ENCODE peak calls at places on chromosome 13, in four cellular contexts. J, L, H and A are unnamed samples.

GRCh38 chr13:72808917-72809500 is 27.1 kb downstream of the PIBF1 start:
- DNase-seq in H (peak), J (no peak), L (peak), A (no peak)

GRCh38 chr13:36924001-36924400 is 4.0 kb upstream of the SMAD9 start:
- DNase-seq in L (no peak), J (no peak), H (no peak), A (no peak)

GRCh38 chr13:53405616-53406015 is 377.0 kb downstream of the OLFM4 start:
- DNase-seq in H (peak), L (no peak), J (no peak), A (peak)

GRCh38 chr13:112651750-112652511 is 37.9 kb upstream of the ATP11A start:
- DNase-seq in L (no peak), H (no peak), J (no peak), A (peak)

GRCh38 chr13:45658586-45659235 is 43.2 kb upstream of the ERICH6B start:
- DNase-seq in H (no peak), L (peak), J (no peak), A (no peak)

GRCh38 chr13:24261566-24261965 is 47.8 kb upstream of the C1QTNF9 start:
- DNase-seq in H (no peak), J (no peak), L (no peak), A (no peak)

GRCh38 chr13:28320884-28321574 is 173.9 kb downstream of the FLT1 start:
- DNase-seq in L (no peak), H (no peak), J (no peak), A (no peak)

GRCh38 chr13:38888309-38888708 is 102.3 kb downstream of the STOML3 start:
- DNase-seq in J (no peak), H (no peak), L (peak), A (no peak)

GRCh38 chr13:26037302-26037701 is 14.5 kb downstream of the SHISA2 start:
- DNase-seq in H (peak), L (peak), J (no peak), A (peak)

GRCh38 chr13:102724923-102725322 is 30.1 kb upstream of the METTL21C start:
- DNase-seq in L (peak), J (no peak), H (no peak), A (no peak)

GRCh38 chr13:79385694-79386093 is 20.4 kb downstream of the RBM26 start:
- DNase-seq in J (no peak), H (no peak), L (peak), A (no peak)

GRCh38 chr13:28654276-28654675 is 4.7 kb upstream of the POMP start:
- DNase-seq in H (no peak), J (no peak), L (no peak), A (no peak)

GRCh38 chr13:107843281-107843680 is 372.1 kb downstream of the LIG4 start:
- DNase-seq in J (no peak), H (no peak), L (no peak), A (no peak)

GRCh38 chr13:40388617-40389016 is 277.8 kb downstream of the FOXO1 start:
- DNase-seq in J (peak), H (no peak), L (no peak), A (no peak)

GRCh38 chr13:80334582-80335260 is 6.2 kb downstream of the SPRY2 start:
- DNase-seq in H (no peak), J (no peak), L (peak), A (no peak)

GRCh38 chr13:94825507-94825906 is 113.2 kb upstream of the SOX21 start:
- DNase-seq in L (no peak), J (no peak), H (peak), A (peak)

GRCh38 chr13:37488682-37489081 is 109.9 kb downstream of the POSTN start:
- DNase-seq in L (no peak), J (no peak), H (no peak), A (no peak)

GRCh38 chr13:108463365-108463764 is 166.0 kb upstream of the MYO16 start:
- DNase-seq in H (no peak), L (peak), J (no peak), A (no peak)

GRCh38 chr13:40389081-40389641 is 277.3 kb downstream of the FOXO1 start:
- DNase-seq in L (no peak), H (no peak), J (no peak), A (no peak)

GRCh38 chr13:95035311-95036109 is 265.7 kb downstream of the ABCC4 start:
- DNase-seq in H (no peak), J (no peak), L (no peak), A (no peak)

GRCh38 chr13:87376081-87376480 is 295.1 kb upstream of the SLITRK5 start:
- DNase-seq in L (peak), J (no peak), H (no peak), A (no peak)

GRCh38 chr13:33150146-33150545 is 133.9 kb downstream of the KL start:
- DNase-seq in L (peak), H (no peak), J (no peak), A (no peak)

GRCh38 chr13:34076943-34077703 is 259.2 kb downstream of the RFC3 start:
- DNase-seq in J (no peak), H (peak), L (peak), A (no peak)

GRCh38 chr13:40328091-40328490 is 338.4 kb downstream of the FOXO1 start:
- DNase-seq in L (no peak), H (no peak), J (no peak), A (no peak)

GRCh38 chr13:43305416-43305815 is 282.0 kb downstream of the DNAJC15 start:
- DNase-seq in J (no peak), L (peak), H (no peak), A (no peak)

GRCh38 chr13:40975441-40975840 is 43.7 kb downstream of the ELF1 start:
- DNase-seq in L (no peak), H (no peak), J (no peak), A (no peak)

GRCh38 chr13:113842336-113843062 is 21.4 kb downstream of the GAS6 start:
- DNase-seq in H (no peak), L (no peak), J (peak), A (no peak)

GRCh38 chr13:93413972-93414717 is 187.5 kb downstream of the GPC6 start:
- DNase-seq in J (no peak), H (no peak), L (no peak), A (no peak)

GRCh38 chr13:38363219-38363618 is 13.6 kb downstream of the UFM1 start:
- DNase-seq in L (no peak), J (no peak), H (no peak), A (no peak)

GRCh38 chr13:113322043-113322461 is 25.0 kb downstream of the LAMP1 start:
- DNase-seq in J (no peak), L (no peak), H (no peak), A (no peak)

GRCh38 chr13:75480691-75481175 is 1.2 kb downstream of the TBC1D4 start:
- DNase-seq in J (peak), L (peak), H (peak), A (peak)

GRCh38 chr13:44432595-44432994 is 59.0 kb downstream of the SERP2 start:
- DNase-seq in J (no peak), H (no peak), L (peak), A (no peak)

GRCh38 chr13:96011291-96011875 is 41.8 kb downstream of the UGGT2 start:
- DNase-seq in L (no peak), J (no peak), H (no peak), A (no peak)

GRCh38 chr13:46296920-46297319 is 85.2 kb downstream of the LRRC63 start:
- DNase-seq in H (no peak), J (no peak), L (peak), A (no peak)

GRCh38 chr13:90622547-90622946 is 724.9 kb upstream of the MIR17HG start:
- DNase-seq in H (no peak), L (peak), J (no peak), A (no peak)